ENCODE peak calls at places on chromosomes 7 and 10, in five cellular contexts. U is BE2C, T is neuronal stem cell, D is tibial artery, S is fibroblast of lung. K is an unnamed sample.

GRCh38 chr10:30995081-30995480 is 36.6 kb downstream of the ZNF438 start:
- DNase-seq in U (no peak), T (no peak), D (no peak), S (no peak), K (no peak)

GRCh38 chr10:124537166-124537725 is 75.6 kb downstream of the LHPP start:
- DNase-seq in U (no peak), T (no peak), D (no peak), S (no peak), K (no peak)

GRCh38 chr7:98202367-98203195 is 8.7 kb upstream of the BHLHA15 start:
- DNase-seq in U (no peak), T (no peak), D (no peak), S (no peak), K (no peak)

GRCh38 chr10:8615118-8615517 is 560.6 kb downstream of the GATA3 start:
- DNase-seq in U (no peak), T (no peak), D (no peak), S (no peak), K (no peak)

GRCh38 chr7:100162874-100163533 is 4.5 kb upstream of the TRAPPC14 start:
- DNase-seq in U (no peak), T (no peak), D (no peak), S (no peak), K (no peak)

GRCh38 chr7:26694156-26694555 is 170.2 kb downstream of the SKAP2 start:
- DNase-seq in U (no peak), T (no peak), D (no peak), S (no peak), K (no peak)

GRCh38 chr7:68269410-68269809 is 1272.8 kb downstream of the TYW1 start:
- DNase-seq in U (no peak), T (no peak), D (no peak), S (peak), K (peak)

GRCh38 chr10:99442394-99442793 is 12.0 kb upstream of the GOT1 start:
- DNase-seq in U (no peak), T (no peak), D (no peak), S (no peak), K (no peak)

GRCh38 chr10:43946445-43946844 is 297.8 kb upstream of the ZNF32 start:
- DNase-seq in U (no peak), T (no peak), D (no peak), S (no peak), K (no peak)

GRCh38 chr7:96497567-96497966 is 175.7 kb upstream of the SLC25A13 start:
- DNase-seq in U (no peak), T (no peak), D (no peak), S (no peak), K (no peak)

GRCh38 chr7:101216860-101217387 is 457 bp downstream of the PLOD3 start:
- DNase-seq in U (no peak), T (peak), D (peak), S (no peak), K (no peak)

GRCh38 chr10:13526952-13527863 is 1.6 kb downstream of the BEND7 start:
- DNase-seq in U (no peak), T (no peak), D (no peak), S (peak), K (no peak)

GRCh38 chr10:70051878-70052277 is 768 bp upstream of the MACROH2A2 start:
- DNase-seq in U (no peak), T (no peak), D (no peak), S (no peak), K (no peak)
- H3K4me3 ChIP-seq in U (peak), T (peak), D (no peak), S (no peak), K (peak)

GRCh38 chr7:44750424-44750823 is 1.8 kb downstream of the ZMIZ2 start:
- DNase-seq in U (no peak), T (no peak), D (no peak), S (no peak), K (no peak)
- H3K4me3 ChIP-seq in U (no peak), T (peak), D (no peak), S (no peak), K (no peak)

DNA sequence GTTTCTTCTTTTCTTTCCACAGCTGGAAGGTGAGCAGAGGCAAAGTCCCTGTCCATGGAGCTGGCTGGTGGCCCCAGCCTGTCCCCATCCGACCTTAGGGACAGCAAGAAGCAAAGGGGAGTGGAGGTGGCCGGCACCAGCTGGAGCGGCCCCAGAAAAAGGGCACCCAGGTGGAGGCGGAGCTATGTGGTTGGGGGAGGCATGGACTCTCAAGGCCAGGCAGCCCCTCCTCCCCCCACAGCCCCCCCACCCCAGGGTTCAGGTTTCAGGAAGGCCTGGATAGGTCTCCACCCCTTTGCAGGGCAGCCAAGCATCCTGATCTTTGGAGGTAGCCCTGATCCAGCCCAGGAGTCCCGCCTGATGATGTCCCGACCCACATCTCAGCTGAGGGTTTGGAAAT is at the start of gene SSC4D:
- DNase-seq in U (no peak), T (no peak), D (no peak), S (no peak), K (no peak)
- H3K4me3 ChIP-seq in U (no peak), T (no peak), D (no peak), S (no peak), K (peak)

GRCh38 chr10:112497347-112497950 is 50.4 kb downstream of the VTI1A start:
- DNase-seq in U (no peak), T (no peak), D (no peak), S (peak), K (no peak)

GRCh38 chr10:112490543-112490942 is 43.5 kb downstream of the VTI1A start:
- DNase-seq in U (peak), T (no peak), D (no peak), S (no peak), K (peak)

GRCh38 chr10:112491144-112491543 is 44.1 kb downstream of the VTI1A start:
- DNase-seq in U (no peak), T (no peak), D (no peak), S (peak), K (peak)

GRCh38 chr10:112487964-112488363 is 40.9 kb downstream of the VTI1A start:
- DNase-seq in U (no peak), T (no peak), D (no peak), S (no peak), K (no peak)

GRCh38 chr10:112492736-112493135 is 45.7 kb downstream of the VTI1A start:
- DNase-seq in U (no peak), T (no peak), D (no peak), S (no peak), K (no peak)
- H3K4me3 ChIP-seq in U (no peak), T (no peak), D (no peak), S (no peak), K (no peak)

GRCh38 chr10:71850745-71851629 is at the start of gene PSAP:
- DNase-seq in U (peak), T (peak), D (peak), S (peak), K (peak)

GRCh38 chr10:71848325-71849277 is 2.5 kb downstream of the PSAP start:
- DNase-seq in U (no peak), T (no peak), D (no peak), S (peak), K (no peak)

GRCh38 chr10:71847418-71847817 is 3.6 kb downstream of the PSAP start:
- DNase-seq in U (no peak), T (no peak), D (no peak), S (no peak), K (no peak)

GRCh38 chr10:71850021-71850744 is 868 bp downstream of the PSAP start:
- DNase-seq in U (no peak), T (no peak), D (no peak), S (no peak), K (no peak)

DNA sequence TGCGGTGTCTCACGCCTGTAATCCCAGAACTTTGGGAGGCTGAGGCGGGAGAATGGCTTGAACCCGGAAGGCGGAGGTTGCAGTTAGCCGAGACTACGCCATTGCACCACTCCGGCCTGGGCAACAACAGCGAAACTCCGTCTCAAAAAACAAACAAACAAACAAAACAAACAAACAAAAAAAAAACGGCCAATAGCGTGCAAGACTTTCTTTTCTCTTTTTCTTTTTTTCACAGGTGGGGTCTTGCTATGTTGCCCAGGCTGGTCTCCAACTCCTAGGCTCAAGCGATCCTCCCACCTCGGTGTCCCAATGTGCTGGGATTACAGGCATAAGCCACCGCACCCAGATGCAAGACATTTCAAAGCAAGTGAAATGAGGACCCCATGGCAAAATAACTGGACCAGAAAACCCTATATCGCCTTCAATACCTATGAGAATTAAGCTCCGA is 1.6 kb downstream of the PSAP start:
- DNase-seq in U (no peak), T (no peak), D (no peak), S (no peak), K (no peak)
- H3K4me3 ChIP-seq in U (peak), T (peak), D (peak), S (peak), K (no peak)

DNA sequence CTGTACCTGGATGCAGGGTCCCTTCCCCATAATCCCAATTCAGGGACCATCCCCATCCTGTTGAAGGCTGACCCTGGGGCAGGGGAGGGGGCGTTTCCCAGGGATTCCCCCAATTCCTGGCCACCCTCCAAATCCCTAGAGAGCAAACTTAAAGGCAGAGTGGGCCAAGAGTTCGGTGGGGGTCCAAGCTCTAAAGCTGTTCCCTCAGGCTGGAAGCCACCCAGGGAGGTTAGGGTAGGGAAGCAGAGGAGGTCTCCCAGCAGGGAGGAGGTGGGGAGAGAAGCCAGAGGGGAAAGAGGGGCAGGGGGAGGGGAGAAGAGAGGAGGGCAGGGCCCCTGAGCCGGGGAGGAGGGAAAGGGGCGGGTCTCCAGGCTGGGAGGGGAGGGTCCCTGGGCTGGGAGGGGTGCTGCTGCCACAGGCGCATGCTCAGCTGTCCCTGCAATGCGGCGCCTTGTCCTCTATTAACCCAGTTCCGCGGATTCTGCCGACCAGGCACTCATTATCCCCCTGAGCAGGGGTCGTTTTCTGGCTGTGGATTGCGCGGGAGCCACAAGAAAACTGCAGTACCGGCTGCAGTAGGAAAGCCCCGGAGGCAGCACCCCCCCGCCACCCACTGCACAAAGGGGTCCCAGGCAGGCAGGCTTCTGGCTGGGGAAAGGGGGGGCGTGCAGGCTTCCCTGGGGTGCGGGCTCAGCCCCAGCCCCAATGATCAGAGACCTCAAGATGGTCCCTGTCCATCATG is 49.4 kb downstream of the CAMK2B start:
- DNase-seq in U (peak), T (peak), D (peak), S (no peak), K (peak)
- H3K4me3 ChIP-seq in U (peak), T (peak), D (no peak), S (no peak), K (peak)

K was measured in cardiac muscle cell.